ENCODE peak calls at places on chromosomes 11 and 22, in seven cellular contexts. One of them, this sample, is unnamed.

GRCh38 chr22:23113067-23113846 is 28.5 kb downstream of the RSPH14 start:
- DNase-seq in HCEC 1CT: no peak
- DNase-seq in ELR: no peak
- DNase-seq in EL: peak; percentile 17
- DNase-seq in ovary: peak; percentile 88
- DNase-seq in B cell: no peak
- DNase-seq in ACHN: no peak
- DNase-seq in this sample: no peak

GRCh38 chr11:111918390-111919256 is at the start of gene C11orf52:
- DNase-seq in HCEC 1CT: no peak
- DNase-seq in ELR: peak; percentile 35
- DNase-seq in EL: peak; percentile 50
- DNase-seq in ovary: peak; percentile 53
- DNase-seq in B cell: no peak
- DNase-seq in ACHN: peak; percentile 65
- DNase-seq in this sample: peak; percentile 83

GRCh38 chr11:121337740-121338272 is 45.2 kb downstream of the SC5D start:
- DNase-seq in HCEC 1CT: no peak
- DNase-seq in ELR: no peak
- DNase-seq in EL: no peak
- DNase-seq in ovary: no peak
- DNase-seq in B cell: no peak
- DNase-seq in ACHN: no peak
- DNase-seq in this sample: no peak

GRCh38 chr11:108224908-108225786 is 2.3 kb downstream of the ATM start:
- DNase-seq in HCEC 1CT: no peak
- DNase-seq in ELR: no peak
- DNase-seq in EL: no peak
- DNase-seq in ovary: no peak
- DNase-seq in B cell: peak; percentile 38
- DNase-seq in ACHN: peak; percentile 32
- DNase-seq in this sample: no peak

GRCh38 chr22:37650463-37651136 is 7.9 kb upstream of the PDXP start:
- DNase-seq in HCEC 1CT: no peak
- DNase-seq in ELR: no peak
- DNase-seq in EL: no peak
- DNase-seq in ovary: no peak
- DNase-seq in B cell: no peak
- DNase-seq in ACHN: no peak
- DNase-seq in this sample: no peak

GRCh38 chr11:92675303-92675702 is 294.1 kb upstream of the MTNR1B start:
- DNase-seq in HCEC 1CT: no peak
- DNase-seq in ELR: no peak
- DNase-seq in EL: no peak
- DNase-seq in ovary: no peak
- DNase-seq in B cell: no peak
- DNase-seq in ACHN: no peak
- DNase-seq in this sample: no peak

GRCh38 chr11:135075740-135076139 is 663.7 kb upstream of the B3GAT1 start:
- DNase-seq in HCEC 1CT: peak; percentile 13
- DNase-seq in ELR: peak; percentile 43
- DNase-seq in EL: peak; percentile 1
- DNase-seq in ovary: peak; percentile 66
- DNase-seq in B cell: no peak
- DNase-seq in ACHN: peak; percentile 39
- DNase-seq in this sample: no peak

GRCh38 chr11:60852639-60853468 is 2.9 kb downstream of the PTGDR2 start:
- DNase-seq in HCEC 1CT: no peak
- DNase-seq in ELR: no peak
- DNase-seq in EL: no peak
- DNase-seq in ovary: no peak
- DNase-seq in B cell: no peak
- DNase-seq in ACHN: no peak
- DNase-seq in this sample: no peak

GRCh38 chr11:125148743-125149142 is 15.8 kb upstream of the PKNOX2 start:
- DNase-seq in HCEC 1CT: no peak
- DNase-seq in ELR: no peak
- DNase-seq in EL: no peak
- DNase-seq in ovary: no peak
- DNase-seq in B cell: no peak
- DNase-seq in ACHN: no peak
- DNase-seq in this sample: no peak

GRCh38 chr11:102824541-102824940 is 18.9 kb downstream of the MMP3 start:
- DNase-seq in HCEC 1CT: peak; percentile 37
- DNase-seq in ELR: no peak
- DNase-seq in EL: no peak
- DNase-seq in ovary: no peak
- DNase-seq in B cell: no peak
- DNase-seq in ACHN: no peak
- DNase-seq in this sample: no peak

GRCh38 chr11:101474666-101475065 is 109.1 kb downstream of the TRPC6 start:
- DNase-seq in HCEC 1CT: no peak
- DNase-seq in ELR: no peak
- DNase-seq in EL: no peak
- DNase-seq in ovary: no peak
- DNase-seq in B cell: no peak
- DNase-seq in ACHN: no peak
- DNase-seq in this sample: no peak

GRCh38 chr11:91396243-91397133 is 828.1 kb upstream of the FAT3 start:
- DNase-seq in HCEC 1CT: peak; percentile 42
- DNase-seq in ELR: no peak
- DNase-seq in EL: no peak
- DNase-seq in ovary: no peak
- DNase-seq in B cell: no peak
- DNase-seq in ACHN: no peak
- DNase-seq in this sample: no peak

GRCh38 chr11:2846056-2846455 is 39.5 kb downstream of the CDKN1C start:
- DNase-seq in HCEC 1CT: no peak
- DNase-seq in ELR: peak; percentile 31
- DNase-seq in EL: no peak
- DNase-seq in ovary: no peak
- DNase-seq in B cell: no peak
- DNase-seq in ACHN: no peak
- DNase-seq in this sample: no peak

GRCh38 chr22:45680932-45681700 is 9.5 kb downstream of the ATXN10 start:
- DNase-seq in HCEC 1CT: peak; percentile 79
- DNase-seq in ELR: peak; percentile 85
- DNase-seq in EL: peak; percentile 84
- DNase-seq in ovary: no peak
- DNase-seq in B cell: no peak
- DNase-seq in ACHN: peak; percentile 14
- DNase-seq in this sample: no peak

GRCh38 chr11:57248780-57249383 is 11.8 kb upstream of the APLNR start:
- DNase-seq in HCEC 1CT: peak; percentile 58
- DNase-seq in ELR: peak; percentile 70
- DNase-seq in EL: peak; percentile 67
- DNase-seq in ovary: peak; percentile 59
- DNase-seq in B cell: no peak
- DNase-seq in ACHN: peak; percentile 38
- DNase-seq in this sample: peak; percentile 48

GRCh38 chr22:47213571-47214230 is 451.3 kb downstream of the TBC1D22A start:
- DNase-seq in HCEC 1CT: no peak
- DNase-seq in ELR: no peak
- DNase-seq in EL: no peak
- DNase-seq in ovary: peak; percentile 60
- DNase-seq in B cell: peak; percentile 69
- DNase-seq in ACHN: peak; percentile 9
- DNase-seq in this sample: peak; percentile 30

GRCh38 chr11:65132988-65133700 is 1.2 kb downstream of the SYVN1 start:
- DNase-seq in HCEC 1CT: no peak
- DNase-seq in ELR: peak; percentile 37
- DNase-seq in EL: peak; percentile 29
- DNase-seq in ovary: peak; percentile 54
- DNase-seq in B cell: peak; percentile 69
- DNase-seq in ACHN: no peak
- DNase-seq in this sample: peak; percentile 79

GRCh38 chr22:43592470-43592869 is 180.7 kb downstream of the MPPED1 start:
- DNase-seq in HCEC 1CT: no peak
- DNase-seq in ELR: no peak
- DNase-seq in EL: no peak
- DNase-seq in ovary: no peak
- DNase-seq in B cell: no peak
- DNase-seq in ACHN: no peak
- DNase-seq in this sample: no peak

GRCh38 chr22:47388778-47389177 is 626.3 kb downstream of the TBC1D22A start:
- DNase-seq in HCEC 1CT: no peak
- DNase-seq in ELR: no peak
- DNase-seq in EL: no peak
- DNase-seq in ovary: peak; percentile 13
- DNase-seq in B cell: no peak
- DNase-seq in ACHN: no peak
- DNase-seq in this sample: no peak

GRCh38 chr22:24181088-24181995 is at the start of gene SUSD2:
- DNase-seq in HCEC 1CT: no peak
- DNase-seq in ELR: no peak
- DNase-seq in EL: peak; percentile 20
- DNase-seq in ovary: no peak
- DNase-seq in B cell: no peak
- DNase-seq in ACHN: no peak
- DNase-seq in this sample: no peak

GRCh38 chr11:88179141-88179540 is 3.9 kb upstream of the RAB38 start:
- DNase-seq in HCEC 1CT: no peak
- DNase-seq in ELR: peak; percentile 19
- DNase-seq in EL: peak; percentile 35
- DNase-seq in ovary: no peak
- DNase-seq in B cell: no peak
- DNase-seq in ACHN: no peak
- DNase-seq in this sample: no peak

GRCh38 chr11:66542362-66542761 is 3.5 kb downstream of the ZDHHC24 start:
- DNase-seq in HCEC 1CT: no peak
- DNase-seq in ELR: peak; percentile 41
- DNase-seq in EL: peak; percentile 43
- DNase-seq in ovary: no peak
- DNase-seq in B cell: no peak
- DNase-seq in ACHN: no peak
- DNase-seq in this sample: no peak

GRCh38 chr11:3231851-3232744 is at the start of gene MRGPRE:
- DNase-seq in HCEC 1CT: no peak
- DNase-seq in ELR: no peak
- DNase-seq in EL: no peak
- DNase-seq in ovary: peak; percentile 49
- DNase-seq in B cell: peak; percentile 28
- DNase-seq in ACHN: no peak
- DNase-seq in this sample: peak; percentile 30

GRCh38 chr11:113104390-113105251 is 143.4 kb downstream of the NCAM1 start:
- DNase-seq in HCEC 1CT: no peak
- DNase-seq in ELR: no peak
- DNase-seq in EL: no peak
- DNase-seq in ovary: no peak
- DNase-seq in B cell: no peak
- DNase-seq in ACHN: no peak
- DNase-seq in this sample: no peak

GRCh38 chr22:45284705-45285305 is at the start of gene UPK3A:
- DNase-seq in HCEC 1CT: no peak
- DNase-seq in ELR: no peak
- DNase-seq in EL: no peak
- DNase-seq in ovary: peak; percentile 67
- DNase-seq in B cell: peak; percentile 91
- DNase-seq in ACHN: peak; percentile 70
- DNase-seq in this sample: peak; percentile 80

GRCh38 chr11:65376138-65376713 is 6.2 kb downstream of the SLC25A45 start:
- DNase-seq in HCEC 1CT: no peak
- DNase-seq in ELR: no peak
- DNase-seq in EL: no peak
- DNase-seq in ovary: no peak
- DNase-seq in B cell: no peak
- DNase-seq in ACHN: no peak
- DNase-seq in this sample: no peak

GRCh38 chr11:19711911-19712280 is 741 bp upstream of the NAV2 start:
- DNase-seq in HCEC 1CT: no peak
- DNase-seq in ELR: no peak
- DNase-seq in EL: no peak
- DNase-seq in ovary: no peak
- DNase-seq in B cell: no peak
- DNase-seq in ACHN: peak; percentile 26
- DNase-seq in this sample: peak; percentile 30

GRCh38 chr11:829116-829945 is 1.6 kb downstream of the CRACR2B start:
- DNase-seq in HCEC 1CT: no peak
- DNase-seq in ELR: no peak
- DNase-seq in EL: no peak
- DNase-seq in ovary: peak; percentile 62
- DNase-seq in B cell: no peak
- DNase-seq in ACHN: no peak
- DNase-seq in this sample: peak; percentile 66

GRCh38 chr11:96827164-96827563 is 437.4 kb downstream of the JRKL start:
- DNase-seq in HCEC 1CT: peak; percentile 20
- DNase-seq in ELR: peak; percentile 50
- DNase-seq in EL: no peak
- DNase-seq in ovary: no peak
- DNase-seq in B cell: no peak
- DNase-seq in ACHN: no peak
- DNase-seq in this sample: no peak

GRCh38 chr11:118998822-118999221 is 884 bp downstream of the CENATAC start:
- DNase-seq in HCEC 1CT: peak; percentile 73
- DNase-seq in ELR: peak; percentile 93
- DNase-seq in EL: peak; percentile 91
- DNase-seq in ovary: no peak
- DNase-seq in B cell: no peak
- DNase-seq in ACHN: peak; percentile 87
- DNase-seq in this sample: peak; percentile 41

GRCh38 chr22:35328472-35328885 is 28.8 kb downstream of the TOM1 start:
- DNase-seq in HCEC 1CT: no peak
- DNase-seq in ELR: no peak
- DNase-seq in EL: no peak
- DNase-seq in ovary: no peak
- DNase-seq in B cell: no peak
- DNase-seq in ACHN: no peak
- DNase-seq in this sample: peak; percentile 68

GRCh38 chr11:18065572-18065971 is 19.5 kb upstream of the TPH1 start:
- DNase-seq in HCEC 1CT: no peak
- DNase-seq in ELR: no peak
- DNase-seq in EL: no peak
- DNase-seq in ovary: no peak
- DNase-seq in B cell: no peak
- DNase-seq in ACHN: no peak
- DNase-seq in this sample: no peak

GRCh38 chr22:23762866-23763578 is at the start of gene C22orf15:
- DNase-seq in HCEC 1CT: peak; percentile 39
- DNase-seq in ELR: peak; percentile 68
- DNase-seq in EL: peak; percentile 79
- DNase-seq in ovary: no peak
- DNase-seq in B cell: no peak
- DNase-seq in ACHN: no peak
- DNase-seq in this sample: no peak

GRCh38 chr11:44536779-44537516 is 28.5 kb upstream of the CD82 start:
- DNase-seq in HCEC 1CT: no peak
- DNase-seq in ELR: no peak
- DNase-seq in EL: no peak
- DNase-seq in ovary: no peak
- DNase-seq in B cell: no peak
- DNase-seq in ACHN: no peak
- DNase-seq in this sample: no peak

GRCh38 chr11:102293873-102294601 is 23.2 kb upstream of the BIRC3 start:
- DNase-seq in HCEC 1CT: peak; percentile 71
- DNase-seq in ELR: peak; percentile 73
- DNase-seq in EL: peak; percentile 59
- DNase-seq in ovary: no peak
- DNase-seq in B cell: peak; percentile 47
- DNase-seq in ACHN: peak; percentile 63
- DNase-seq in this sample: no peak

GRCh38 chr11:104163100-104164027 is 583 bp downstream of the PDGFD start:
- DNase-seq in HCEC 1CT: no peak
- DNase-seq in ELR: peak; percentile 31
- DNase-seq in EL: peak; percentile 8
- DNase-seq in ovary: peak; percentile 65
- DNase-seq in B cell: no peak
- DNase-seq in ACHN: peak; percentile 32
- DNase-seq in this sample: no peak

This sample was measured in lung.